ENCODE peak calls at places on chromosome 3, in four cellular contexts. Z is GM12891, E is H1, R is HepG2. Y is an unnamed sample.

GRCh38 chr3:150497956-150498355 is 48.3 kb downstream of the SERP1 start:
- DNase-seq in Z (no peak), E (no peak), R (no peak), Y (no peak)

GRCh38 chr3:104909188-104909587 is 457.5 kb upstream of the ALCAM start:
- DNase-seq in Z (no peak), E (no peak), R (no peak), Y (no peak)

GRCh38 chr3:167113466-167113865 is 266.6 kb downstream of the ZBBX start:
- DNase-seq in Z (no peak), E (no peak), R (no peak), Y (no peak)

GRCh38 chr3:172751188-172751571 is 654 bp downstream of the ECT2 start:
- DNase-seq in Z (no peak), E (no peak), R (no peak), Y (peak; percentile 6)

GRCh38 chr3:30637310-30638227 is 31.2 kb downstream of the TGFBR2 start:
- DNase-seq in Z (no peak), E (no peak), R (no peak), Y (no peak)

GRCh38 chr3:18830087-18830486 is 318.2 kb upstream of the KCNH8 start:
- DNase-seq in Z (no peak), E (no peak), R (no peak), Y (no peak)

GRCh38 chr3:184880616-184881015 is 68.7 kb downstream of the VPS8 start:
- DNase-seq in Z (no peak), E (no peak), R (no peak), Y (no peak)

GRCh38 chr3:115350606-115351005 is 203.5 kb upstream of the ZBTB20 start:
- DNase-seq in Z (no peak), E (no peak), R (no peak), Y (no peak)

GRCh38 chr3:100486808-100487207 is 5.6 kb upstream of the TMEM45A start:
- DNase-seq in Z (no peak), E (no peak), R (no peak), Y (no peak)

GRCh38 chr3:36124118-36124796 is 256.0 kb upstream of the STAC start:
- DNase-seq in Z (no peak), E (peak; percentile 63), R (peak; percentile 38), Y (no peak)

GRCh38 chr3:157132341-157132740 is 27.6 kb downstream of the CCNL1 start:
- DNase-seq in Z (no peak), E (no peak), R (no peak), Y (no peak)

GRCh38 chr3:157129782-157130137 is 30.2 kb downstream of the CCNL1 start:
- DNase-seq in Z (no peak), E (no peak), R (no peak), Y (no peak)

GRCh38 chr3:157130138-157130880 is 29.6 kb downstream of the CCNL1 start:
- DNase-seq in Z (no peak), E (peak; percentile 82), R (peak; percentile 90), Y (no peak)

GRCh38 chr3:157131861-157132260 is 28.1 kb downstream of the CCNL1 start:
- DNase-seq in Z (no peak), E (no peak), R (no peak), Y (no peak)

GRCh38 chr3:157130881-157131251 is 29.1 kb downstream of the CCNL1 start:
- DNase-seq in Z (no peak), E (no peak), R (no peak), Y (no peak)
- TF ChIP-seq TAF1 in Z (no peak), E (no peak), R (no peak), Y (no peak)

GRCh38 chr3:61562810-61563613 is 1.6 kb downstream of the PTPRG start:
- DNase-seq in Z (peak; percentile 13), E (peak; percentile 57), R (peak; percentile 20), Y (peak; percentile 13)

GRCh38 chr3:61561374-61562041 is at the start of gene PTPRG:
- DNase-seq in Z (peak; percentile 69), E (peak; percentile 83), R (peak; percentile 82), Y (peak; percentile 51)

GRCh38 chr3:61559108-61559731 is 2.2 kb upstream of the PTPRG start:
- DNase-seq in Z (no peak), E (no peak), R (no peak), Y (no peak)

GRCh38 chr3:61562042-61562809 is 855 bp downstream of the PTPRG start:
- DNase-seq in Z (peak; percentile 6), E (no peak), R (no peak), Y (peak; percentile 12)

DNA sequence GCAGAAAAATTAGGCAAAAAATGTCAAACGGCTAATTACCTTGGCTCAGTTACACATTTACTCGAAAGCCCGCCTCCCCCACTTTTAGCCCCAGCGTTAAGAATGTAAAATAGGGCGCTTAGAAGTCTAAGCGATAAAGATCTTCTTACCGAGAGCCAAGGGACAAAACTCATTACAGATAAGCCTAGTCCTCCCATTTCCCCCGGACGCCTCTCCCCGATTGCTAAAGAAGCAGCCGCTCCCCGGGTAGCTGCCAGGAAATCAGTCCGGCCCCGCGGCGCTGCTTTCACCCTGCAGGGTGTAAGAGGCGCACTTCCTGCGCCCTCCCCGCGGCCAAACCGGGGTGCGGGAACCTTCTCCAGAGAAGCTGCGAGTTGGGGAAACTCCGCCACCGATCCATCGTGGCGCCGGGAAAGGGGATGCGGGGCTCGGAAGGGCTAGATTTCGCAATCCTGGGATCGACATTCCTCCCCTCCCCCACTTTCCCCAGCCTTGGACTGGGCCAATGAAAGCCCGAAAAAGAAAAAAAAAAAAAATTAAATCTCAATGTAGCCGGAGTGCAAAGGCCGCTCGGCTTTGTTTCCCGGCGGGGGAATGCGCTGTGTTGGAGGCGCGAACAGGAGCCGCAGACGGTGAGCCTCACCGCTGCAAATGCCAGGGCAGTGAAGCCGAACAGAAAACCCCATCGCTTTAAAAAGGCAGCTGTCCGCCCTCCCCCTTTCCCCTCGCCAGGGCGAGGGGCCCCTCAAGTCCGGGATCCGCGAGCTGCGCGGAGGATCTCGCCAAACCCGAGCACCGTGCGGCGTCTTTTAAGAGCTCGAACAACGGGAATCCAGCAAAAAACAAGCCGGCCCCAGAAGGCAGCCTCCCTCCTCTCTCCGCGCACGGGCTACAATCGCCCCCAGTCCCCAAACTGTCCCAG is 658 bp upstream of the PTPRG start:
- DNase-seq in Z (peak; percentile 57), E (peak; percentile 87), R (peak; percentile 81), Y (peak; percentile 64)
- TF ChIP-seq POLR2AphosphoS5 in Z (no peak), E (peak; percentile 64), R (peak; percentile 45), Y (peak; percentile 11)

GRCh38 chr3:47513125-47513929 is at the start of gene ELP6:
- DNase-seq in Z (peak; percentile 92), E (peak; percentile 96), R (peak; percentile 91), Y (peak; percentile 92)
- TF ChIP-seq POLR2A in Z (peak; percentile 92), E (no peak), R (peak; percentile 80), Y (peak; percentile 91)

DNA sequence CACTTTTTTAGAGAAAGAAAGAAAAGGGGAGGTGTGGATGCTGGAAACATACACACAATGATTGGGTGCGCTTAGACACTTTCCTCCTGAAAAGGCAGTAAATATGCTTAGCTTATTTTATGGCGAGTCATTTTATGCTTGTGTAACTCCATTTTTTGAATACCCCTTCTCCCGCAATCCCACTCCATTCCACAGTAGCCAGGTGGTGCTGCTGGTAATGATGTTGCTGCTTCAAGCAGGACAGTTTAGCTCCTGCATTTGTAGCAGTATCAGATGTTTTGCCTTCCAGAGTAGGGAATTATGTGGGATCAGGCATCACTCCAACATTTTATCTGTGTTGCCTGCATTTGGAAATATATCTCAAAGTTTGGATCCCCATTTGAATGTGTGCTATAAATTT is 302.1 kb upstream of the SGO1 start:
- DNase-seq in Z (no peak), E (no peak), R (no peak), Y (no peak)
- TF ChIP-seq TAF1 in Z (no peak), E (no peak), R (no peak), Y (no peak)

GRCh38 chr3:71030748-71031147 is 552.8 kb downstream of the FOXP1 start:
- DNase-seq in Z (no peak), E (no peak), R (no peak), Y (no peak)

GRCh38 chr3:71031151-71031550 is 552.4 kb downstream of the FOXP1 start:
- DNase-seq in Z (no peak), E (no peak), R (no peak), Y (no peak)

GRCh38 chr3:71029770-71030169 is 553.8 kb downstream of the FOXP1 start:
- DNase-seq in Z (no peak), E (no peak), R (no peak), Y (no peak)

GRCh38 chr3:71033681-71034220 is 549.8 kb downstream of the FOXP1 start:
- DNase-seq in Z (no peak), E (no peak), R (no peak), Y (no peak)

DNA sequence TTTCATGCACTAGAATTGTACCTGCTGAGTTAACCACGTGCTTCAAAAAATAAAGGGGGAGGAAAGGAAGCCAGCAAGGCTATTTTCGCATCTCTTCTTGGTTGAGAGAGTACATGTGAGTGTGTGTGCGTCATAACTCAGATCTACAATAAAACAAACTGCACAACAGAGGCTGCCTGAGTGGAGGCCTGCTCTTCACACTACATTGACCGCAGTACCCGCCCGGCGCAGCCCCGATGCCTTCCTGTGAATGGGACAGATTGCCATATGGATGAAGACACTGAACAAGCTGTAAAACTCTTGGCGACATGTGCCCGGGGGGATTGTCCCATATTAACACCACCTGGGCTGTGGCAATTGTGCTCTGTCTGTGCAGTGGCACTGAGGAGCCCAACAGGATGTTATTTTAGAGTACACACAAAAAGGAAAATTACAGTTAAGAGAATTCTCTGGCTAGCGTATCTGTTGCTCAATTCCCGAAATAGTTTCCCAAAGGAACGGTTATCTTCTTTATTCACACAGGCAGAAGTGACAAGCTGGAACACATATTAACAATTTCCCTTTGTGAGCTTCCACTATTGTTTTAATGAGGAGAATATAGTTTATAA is 551.5 kb downstream of the FOXP1 start:
- DNase-seq in Z (no peak), E (no peak), R (no peak), Y (no peak)
- TF ChIP-seq POLR2AphosphoS5 in Z (no peak), E (no peak), R (no peak), Y (no peak)

GRCh38 chr3:132418916-132419315 is 1.6 kb downstream of the DNAJC13 start:
- DNase-seq in Z (no peak), E (no peak), R (no peak), Y (no peak)

GRCh38 chr3:132421832-132422231 is 4.5 kb downstream of the DNAJC13 start:
- DNase-seq in Z (no peak), E (no peak), R (peak; percentile 60), Y (no peak)

GRCh38 chr3:132414841-132415240 is 2.5 kb upstream of the DNAJC13 start:
- DNase-seq in Z (no peak), E (no peak), R (no peak), Y (no peak)

GRCh38 chr3:132417695-132418520 is 606 bp downstream of the DNAJC13 start:
- DNase-seq in Z (peak; percentile 11), E (no peak), R (peak; percentile 53), Y (peak; percentile 27)

GRCh38 chr3:132416807-132417694 is at the start of gene DNAJC13:
- DNase-seq in Z (peak; percentile 77), E (peak; percentile 91), R (peak; percentile 87), Y (peak; percentile 68)
- TF ChIP-seq POLR2A in Z (no peak), E (peak; percentile 84), R (peak; percentile 54), Y (peak; percentile 73)

Y was measured in GM12892.